ENCODE peak calls at places on chromosome 2, in six cellular contexts. One of them, this sample, is unnamed.

GRCh38 chr2:70708376-70709199 is 59.4 kb downstream of the ADD2 start:
- DNase-seq in Panc1: no peak
- DNase-seq in MM.1S: no peak
- DNase-seq in heart left ventricle: no peak
- DNase-seq in lower lobe of right lung: no peak
- DNase-seq in effector memory CD4-positive, alpha-beta T cell: no peak
- DNase-seq in this sample: no peak

GRCh38 chr2:27730980-27731691 is 40.4 kb upstream of the MRPL33 start:
- DNase-seq in lower lobe of right lung: no peak
- DNase-seq in Panc1: no peak
- DNase-seq in heart left ventricle: no peak
- DNase-seq in effector memory CD4-positive, alpha-beta T cell: no peak
- DNase-seq in MM.1S: no peak
- DNase-seq in this sample: no peak

GRCh38 chr2:238868616-238869292 is 20.9 kb downstream of the TWIST2 start:
- DNase-seq in heart left ventricle: no peak
- DNase-seq in MM.1S: no peak
- DNase-seq in effector memory CD4-positive, alpha-beta T cell: no peak
- DNase-seq in lower lobe of right lung: peak; percentile 85
- DNase-seq in Panc1: peak; percentile 13
- DNase-seq in this sample: peak; percentile 86

GRCh38 chr2:138391956-138392355 is 109.6 kb upstream of the SPOPL start:
- DNase-seq in lower lobe of right lung: no peak
- DNase-seq in heart left ventricle: no peak
- DNase-seq in Panc1: peak; percentile 2
- DNase-seq in MM.1S: no peak
- DNase-seq in effector memory CD4-positive, alpha-beta T cell: no peak
- DNase-seq in this sample: no peak

GRCh38 chr2:150599889-150600288 is 112.4 kb upstream of the RND3 start:
- DNase-seq in heart left ventricle: no peak
- DNase-seq in lower lobe of right lung: no peak
- DNase-seq in MM.1S: no peak
- DNase-seq in Panc1: no peak
- DNase-seq in effector memory CD4-positive, alpha-beta T cell: no peak
- DNase-seq in this sample: no peak

GRCh38 chr2:105187531-105187930 is 54.0 kb upstream of the GPR45 start:
- DNase-seq in Panc1: no peak
- DNase-seq in effector memory CD4-positive, alpha-beta T cell: no peak
- DNase-seq in MM.1S: no peak
- DNase-seq in heart left ventricle: no peak
- DNase-seq in lower lobe of right lung: no peak
- DNase-seq in this sample: no peak

GRCh38 chr2:10964076-10964812 is 52.5 kb downstream of the KCNF1 start:
- DNase-seq in MM.1S: no peak
- DNase-seq in effector memory CD4-positive, alpha-beta T cell: no peak
- DNase-seq in lower lobe of right lung: no peak
- DNase-seq in Panc1: no peak
- DNase-seq in heart left ventricle: no peak
- DNase-seq in this sample: no peak

GRCh38 chr2:174007010-174007409 is 41.8 kb upstream of the SP3 start:
- DNase-seq in Panc1: no peak
- DNase-seq in lower lobe of right lung: no peak
- DNase-seq in heart left ventricle: no peak
- DNase-seq in MM.1S: no peak
- DNase-seq in effector memory CD4-positive, alpha-beta T cell: no peak
- DNase-seq in this sample: no peak

GRCh38 chr2:12960671-12961070 is 243.9 kb downstream of the TRIB2 start:
- DNase-seq in heart left ventricle: no peak
- DNase-seq in lower lobe of right lung: no peak
- DNase-seq in MM.1S: no peak
- DNase-seq in Panc1: no peak
- DNase-seq in effector memory CD4-positive, alpha-beta T cell: no peak
- DNase-seq in this sample: no peak

GRCh38 chr2:64008434-64009009 is 10.7 kb downstream of the VPS54 start:
- DNase-seq in Panc1: no peak
- DNase-seq in effector memory CD4-positive, alpha-beta T cell: no peak
- DNase-seq in MM.1S: no peak
- DNase-seq in lower lobe of right lung: no peak
- DNase-seq in heart left ventricle: no peak
- DNase-seq in this sample: no peak

GRCh38 chr2:19505199-19506136 is 147.0 kb upstream of the OSR1 start:
- DNase-seq in heart left ventricle: no peak
- DNase-seq in lower lobe of right lung: no peak
- DNase-seq in effector memory CD4-positive, alpha-beta T cell: no peak
- DNase-seq in MM.1S: no peak
- DNase-seq in Panc1: no peak
- DNase-seq in this sample: no peak

GRCh38 chr2:241563571-241563980 is 5.0 kb downstream of the BOK start:
- DNase-seq in MM.1S: no peak
- DNase-seq in lower lobe of right lung: peak; percentile 39
- DNase-seq in Panc1: no peak
- DNase-seq in heart left ventricle: no peak
- DNase-seq in effector memory CD4-positive, alpha-beta T cell: no peak
- DNase-seq in this sample: no peak

GRCh38 chr2:234422242-234422641 is 74.6 kb downstream of the ARL4C start:
- DNase-seq in MM.1S: no peak
- DNase-seq in Panc1: peak; percentile 93
- DNase-seq in lower lobe of right lung: no peak
- DNase-seq in heart left ventricle: no peak
- DNase-seq in effector memory CD4-positive, alpha-beta T cell: peak; percentile 39
- DNase-seq in this sample: peak; percentile 79

GRCh38 chr2:86800856-86801567 is 10.3 kb upstream of the CD8A start:
- DNase-seq in heart left ventricle: no peak
- DNase-seq in MM.1S: no peak
- DNase-seq in effector memory CD4-positive, alpha-beta T cell: no peak
- DNase-seq in Panc1: no peak
- DNase-seq in lower lobe of right lung: no peak
- DNase-seq in this sample: no peak

GRCh38 chr2:3827673-3828575 is 124.5 kb downstream of the DCDC2C start:
- DNase-seq in Panc1: peak; percentile 8
- DNase-seq in heart left ventricle: no peak
- DNase-seq in effector memory CD4-positive, alpha-beta T cell: no peak
- DNase-seq in lower lobe of right lung: no peak
- DNase-seq in MM.1S: peak; percentile 8
- DNase-seq in this sample: no peak

GRCh38 chr2:224242543-224242942 is 159.4 kb downstream of the FAM124B start:
- DNase-seq in lower lobe of right lung: no peak
- DNase-seq in heart left ventricle: no peak
- DNase-seq in effector memory CD4-positive, alpha-beta T cell: no peak
- DNase-seq in MM.1S: no peak
- DNase-seq in Panc1: no peak
- DNase-seq in this sample: no peak

GRCh38 chr2:46977899-46978298 is 62.3 kb upstream of the MCFD2 start:
- DNase-seq in Panc1: no peak
- DNase-seq in lower lobe of right lung: peak; percentile 67
- DNase-seq in heart left ventricle: no peak
- DNase-seq in effector memory CD4-positive, alpha-beta T cell: no peak
- DNase-seq in MM.1S: no peak
- DNase-seq in this sample: no peak
- H3K36me3 ChIP-seq in Panc1: no peaks in the 10 kb centered on the region
- H3K36me3 ChIP-seq in lower lobe of right lung: peaks cover 64% of the 10 kb centered on the region
- H3K36me3 ChIP-seq in heart left ventricle: peaks cover 3% of the 10 kb centered on the region
- H3K36me3 ChIP-seq in effector memory CD4-positive, alpha-beta T cell: peaks cover 37% of the 10 kb centered on the region
- H3K36me3 ChIP-seq in MM.1S: peaks cover 9% of the 10 kb centered on the region
- H3K36me3 ChIP-seq in this sample: peaks cover 44% of the 10 kb centered on the region

DNA sequence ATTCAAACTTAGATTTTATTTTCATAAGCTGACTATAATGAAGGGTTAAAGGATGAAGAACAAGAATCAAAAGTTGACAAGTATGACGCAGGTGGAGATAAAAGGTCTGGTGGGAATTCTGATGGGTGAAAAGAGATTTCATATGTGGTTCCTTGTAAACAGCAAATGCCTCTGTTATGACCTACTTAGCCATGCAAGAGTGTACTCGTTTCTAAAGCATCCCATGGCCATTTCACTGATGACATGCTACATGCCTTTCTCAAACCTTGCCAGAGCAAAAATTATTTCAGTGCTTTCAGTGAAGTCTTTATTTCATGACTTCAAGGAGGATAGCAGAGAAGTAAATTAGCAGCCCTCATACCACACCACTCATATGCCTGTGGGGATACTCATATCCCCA is 71.8 kb downstream of the FEZ2 start:
- DNase-seq in Panc1: no peak
- DNase-seq in effector memory CD4-positive, alpha-beta T cell: no peak
- DNase-seq in MM.1S: no peak
- DNase-seq in lower lobe of right lung: no peak
- DNase-seq in heart left ventricle: no peak
- DNase-seq in this sample: no peak
- H3K36me3 ChIP-seq in Panc1: peaks cover 41% of the 10 kb centered on the region
- H3K36me3 ChIP-seq in effector memory CD4-positive, alpha-beta T cell: no peaks in the 10 kb centered on the region
- H3K36me3 ChIP-seq in MM.1S: no peaks in the 10 kb centered on the region
- H3K36me3 ChIP-seq in lower lobe of right lung: peaks cover 50% of the 10 kb centered on the region
- H3K36me3 ChIP-seq in heart left ventricle: peaks cover 16% of the 10 kb centered on the region
- H3K36me3 ChIP-seq in this sample: peaks cover 14% of the 10 kb centered on the region

GRCh38 chr2:113124984-113125855 is 2.2 kb upstream of the IL1RN start:
- DNase-seq in lower lobe of right lung: no peak
- DNase-seq in Panc1: no peak
- DNase-seq in heart left ventricle: no peak
- DNase-seq in effector memory CD4-positive, alpha-beta T cell: no peak
- DNase-seq in MM.1S: no peak
- DNase-seq in this sample: peak; percentile 19
- H3K36me3 ChIP-seq in lower lobe of right lung: no peaks in the 10 kb centered on the region
- H3K36me3 ChIP-seq in Panc1: no peaks in the 10 kb centered on the region
- H3K36me3 ChIP-seq in heart left ventricle: no peaks in the 10 kb centered on the region
- H3K36me3 ChIP-seq in effector memory CD4-positive, alpha-beta T cell: no peaks in the 10 kb centered on the region
- H3K36me3 ChIP-seq in MM.1S: no peaks in the 10 kb centered on the region
- H3K36me3 ChIP-seq in this sample: no peaks in the 10 kb centered on the region

DNA sequence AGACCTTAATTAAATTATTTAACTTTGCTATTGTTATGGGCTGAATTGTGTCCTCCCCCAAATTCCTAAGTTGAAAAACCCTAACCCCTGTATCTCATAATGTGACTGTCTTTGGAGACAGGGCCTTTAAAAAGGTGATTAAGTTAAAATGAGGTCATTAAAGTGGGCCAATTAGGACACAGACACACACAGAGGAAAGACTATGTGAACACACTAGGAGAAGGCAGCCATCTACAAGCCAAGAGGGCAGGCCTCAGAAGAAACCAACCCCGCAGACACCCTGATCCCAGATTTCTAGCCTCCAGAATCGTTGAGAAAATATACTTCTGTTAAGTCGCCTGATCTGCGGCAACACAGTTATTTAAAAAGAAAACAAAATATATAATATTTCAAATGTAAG is 6.4 kb downstream of the STK17B start:
- DNase-seq in Panc1: no peak
- DNase-seq in heart left ventricle: no peak
- DNase-seq in effector memory CD4-positive, alpha-beta T cell: no peak
- DNase-seq in lower lobe of right lung: no peak
- DNase-seq in MM.1S: no peak
- DNase-seq in this sample: no peak
- H3K36me3 ChIP-seq in Panc1: peaks cover 6% of the 10 kb centered on the region
- H3K36me3 ChIP-seq in heart left ventricle: no peaks in the 10 kb centered on the region
- H3K36me3 ChIP-seq in effector memory CD4-positive, alpha-beta T cell: peaks cover 38% of the 10 kb centered on the region
- H3K36me3 ChIP-seq in lower lobe of right lung: peaks cover 16% of the 10 kb centered on the region
- H3K36me3 ChIP-seq in MM.1S: peaks cover 25% of the 10 kb centered on the region
- H3K36me3 ChIP-seq in this sample: peaks cover 6% of the 10 kb centered on the region

DNA sequence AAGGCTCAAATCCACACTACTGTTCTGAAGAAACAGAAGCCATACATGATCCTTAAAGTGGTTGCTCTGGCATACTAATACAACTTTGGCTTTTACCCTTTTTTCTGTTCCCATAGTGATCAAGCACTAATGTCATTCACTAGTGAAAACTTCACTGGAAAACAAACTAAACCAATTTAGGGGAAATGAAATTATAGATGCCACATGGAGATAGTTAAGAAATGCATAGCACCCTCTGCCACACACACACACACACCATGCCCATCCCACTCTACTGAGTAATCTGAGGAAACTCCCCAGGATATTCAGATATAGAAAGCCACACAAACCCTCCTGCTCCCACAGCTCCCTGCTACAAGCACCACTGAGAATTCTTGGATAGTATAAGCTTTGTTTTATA is 39.1 kb downstream of the SLC3A1 start:
- DNase-seq in heart left ventricle: no peak
- DNase-seq in effector memory CD4-positive, alpha-beta T cell: no peak
- DNase-seq in MM.1S: no peak
- DNase-seq in lower lobe of right lung: no peak
- DNase-seq in Panc1: no peak
- DNase-seq in this sample: no peak
- H3K36me3 ChIP-seq in heart left ventricle: peaks cover 39% of the 10 kb centered on the region
- H3K36me3 ChIP-seq in effector memory CD4-positive, alpha-beta T cell: peaks cover 7% of the 10 kb centered on the region
- H3K36me3 ChIP-seq in MM.1S: no peaks in the 10 kb centered on the region
- H3K36me3 ChIP-seq in lower lobe of right lung: peaks cover 52% of the 10 kb centered on the region
- H3K36me3 ChIP-seq in Panc1: peaks cover 3% of the 10 kb centered on the region
- H3K36me3 ChIP-seq in this sample: peaks cover 2% of the 10 kb centered on the region

This sample was measured in BJ.